ENCODE peak calls at places on chromosomes 4 and X, in five cellular contexts. P, R, T, U and Q are unnamed samples.

GRCh38 chrX:30228526-30228925 is 1.9 kb upstream of the MAGEB3 start:
- DNase-seq in P (no peak), R (no peak), T (no peak), U (no peak), Q (no peak)

GRCh38 chrX:119067023-119067739 is 5.6 kb upstream of the CT47C1 start:
- DNase-seq in P (peak; percentile 82), R (peak; percentile 43), T (peak; percentile 80), U (peak; percentile 45), Q (peak; percentile 48)

GRCh38 chr4:83852085-83852451 is 316.2 kb downstream of the GPAT3 start:
- DNase-seq in P (peak; percentile 65), R (no peak), T (no peak), U (no peak), Q (no peak)

GRCh38 chrX:78375894-78376293 is 48.5 kb upstream of the CYSLTR1 start:
- DNase-seq in P (peak; percentile 92), R (no peak), T (no peak), U (no peak), Q (no peak)

GRCh38 chr4:610411-611261 is 14.7 kb upstream of the PDE6B start:
- DNase-seq in P (peak; percentile 95), R (peak; percentile 3), T (no peak), U (no peak), Q (no peak)

GRCh38 chr4:56863441-56864129 is 42.1 kb upstream of the SPINK2 start:
- DNase-seq in P (no peak), R (no peak), T (no peak), U (no peak), Q (no peak)

GRCh38 chrX:106612403-106612789 is 618 bp downstream of the RADX start:
- DNase-seq in P (peak; percentile 2), R (no peak), T (no peak), U (no peak), Q (no peak)

GRCh38 chr4:118826723-118827444 is 9.0 kb downstream of the SEC24D start:
- DNase-seq in P (no peak), R (no peak), T (no peak), U (no peak), Q (no peak)

GRCh38 chrX:150192846-150193245 is 170.3 kb upstream of the MAMLD1 start:
- DNase-seq in P (peak; percentile 61), R (no peak), T (no peak), U (no peak), Q (no peak)

GRCh38 chr4:38723726-38724506 is 58.9 kb downstream of the TLR10 start:
- DNase-seq in P (no peak), R (no peak), T (no peak), U (no peak), Q (no peak)

GRCh38 chrX:16445166-16445752 is 204.7 kb upstream of the S100G start:
- DNase-seq in P (peak; percentile 62), R (no peak), T (no peak), U (no peak), Q (no peak)

GRCh38 chr4:47219586-47219985 is 188.2 kb downstream of the GABRB1 start:
- DNase-seq in P (no peak), R (no peak), T (no peak), U (no peak), Q (no peak)

GRCh38 chr4:56731857-56732256 is 50.8 kb upstream of the HOPX start:
- DNase-seq in P (no peak), R (peak; percentile 38), T (peak; percentile 81), U (peak; percentile 22), Q (peak; percentile 19)

GRCh38 chr4:55435136-55435535 is 39.4 kb downstream of the TMEM165 start:
- DNase-seq in P (peak; percentile 50), R (no peak), T (no peak), U (no peak), Q (no peak)

GRCh38 chr4:33543941-33544450 is 2700.3 kb downstream of the ARAP2 start:
- DNase-seq in P (no peak), R (no peak), T (no peak), U (no peak), Q (no peak)

GRCh38 chr4:8308856-8309771 is 39.6 kb downstream of the HTRA3 start:
- DNase-seq in P (no peak), R (peak; percentile 81), T (peak; percentile 92), U (peak; percentile 74), Q (peak; percentile 81)

GRCh38 chrX:119477812-119478232 is 9.6 kb downstream of the SLC25A5 start:
- DNase-seq in P (no peak), R (no peak), T (no peak), U (no peak), Q (no peak)

GRCh38 chr4:188341428-188341827 is 202.2 kb downstream of the TRIML1 start:
- DNase-seq in P (no peak), R (no peak), T (no peak), U (no peak), Q (no peak)

GRCh38 chr4:83358410-83358809 is 23.8 kb upstream of the HPSE start:
- DNase-seq in P (peak; percentile 66), R (no peak), T (no peak), U (no peak), Q (no peak)

GRCh38 chr4:141254326-141254725 is 33.6 kb downstream of the ZNF330 start:
- DNase-seq in P (peak; percentile 8), R (no peak), T (no peak), U (no peak), Q (no peak)

GRCh38 chr4:120517966-120518365 is 404.6 kb downstream of the PRDM5 start:
- DNase-seq in P (peak; percentile 85), R (no peak), T (no peak), U (no peak), Q (no peak)

DNA sequence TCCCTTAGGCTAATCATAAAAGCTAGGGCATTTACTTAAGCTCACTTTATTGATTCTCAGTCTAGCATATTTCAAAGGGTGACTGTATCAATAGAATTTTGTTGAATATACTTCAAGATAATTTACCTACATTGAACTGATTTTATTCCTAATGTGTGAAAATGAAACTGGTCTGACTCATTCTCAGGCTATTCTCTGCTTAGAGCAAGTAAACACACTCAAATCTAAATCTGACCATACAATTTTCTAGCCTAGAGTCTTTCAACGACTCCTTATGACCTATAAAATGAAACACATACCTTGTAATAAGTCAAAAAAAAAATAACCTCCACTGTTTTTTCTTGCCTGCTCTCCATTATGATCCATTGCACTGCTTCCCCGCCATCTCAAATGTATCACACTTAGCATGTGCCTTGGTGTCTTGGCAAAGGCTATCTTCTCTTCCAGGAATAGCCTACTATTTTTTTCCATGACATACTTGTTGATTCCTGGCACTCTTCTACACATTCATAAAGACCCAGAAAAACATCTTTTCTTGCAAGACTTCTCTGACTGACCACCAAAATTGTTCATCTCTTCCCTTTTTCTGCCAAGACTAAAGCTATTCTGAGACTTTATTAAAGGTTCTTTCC is 965.1 kb upstream of the HS3ST1 start:
- DNase-seq in P (no peak), R (no peak), T (no peak), U (no peak), Q (no peak)
- H3K27ac ChIP-seq in P (no peak overlapping the region), R (no peak overlapping the region), T (no peak overlapping the region), U (no peak overlapping the region), Q (no peak overlapping the region)

GRCh38 chr4:76690091-76690905 is 207.6 kb downstream of the SOWAHB start:
- DNase-seq in P (peak; percentile 36), R (no peak), T (no peak), U (no peak), Q (no peak)
- H3K4me1 ChIP-seq in P (peaks cover 47% of the 10 kb centered on the region), R (peaks cover 57% of the 10 kb centered on the region), T (peaks cover 4% of the 10 kb centered on the region), U (peaks cover 46% of the 10 kb centered on the region), Q (peaks cover 17% of the 10 kb centered on the region)

DNA sequence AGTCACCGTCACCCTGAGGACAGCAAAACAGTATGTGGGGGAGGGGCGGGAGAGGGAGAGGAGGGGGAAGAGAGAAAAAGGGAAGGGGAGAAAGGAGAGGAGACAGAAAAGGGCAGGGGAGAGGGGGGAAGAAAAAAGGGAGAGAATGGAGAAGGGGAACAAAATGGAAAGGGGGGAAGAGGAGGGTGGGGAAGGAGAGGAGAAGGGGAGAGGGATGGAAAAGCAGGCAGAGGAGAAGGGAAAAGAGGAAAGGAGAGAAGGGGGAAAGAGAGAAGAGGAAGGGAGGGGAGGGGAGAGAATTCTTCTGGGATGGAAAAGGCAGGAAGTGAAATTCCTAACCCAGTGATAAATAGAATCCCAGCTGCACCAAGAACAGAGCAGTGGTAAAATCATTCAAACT is 244.3 kb downstream of the BCOR start:
- DNase-seq in P (no peak), R (no peak), T (no peak), U (no peak), Q (no peak)
- H3K27ac ChIP-seq in P (no peak overlapping the region), R (peak overlapping the region; percentile 30), T (no peak overlapping the region), U (no peak overlapping the region), Q (no peak overlapping the region)

DNA sequence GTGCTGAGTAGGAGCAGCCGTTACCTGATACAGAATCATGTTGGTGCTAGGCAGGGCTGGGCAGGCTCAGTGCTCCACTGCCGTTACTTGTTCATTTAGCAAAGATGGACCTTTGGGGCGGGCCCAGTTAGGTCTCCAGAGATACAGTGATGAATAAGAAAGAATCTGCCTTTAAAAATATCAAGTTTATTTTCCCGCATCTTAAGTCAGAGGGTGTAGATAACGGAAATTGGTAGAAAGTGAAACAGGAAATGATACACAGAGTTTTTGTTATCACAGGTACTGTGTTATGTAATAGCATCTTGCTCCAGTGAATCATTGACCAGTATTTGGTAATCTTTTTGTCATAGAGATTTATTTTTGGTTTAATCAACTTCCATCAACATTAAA is 5.5 kb downstream of the TMEM131L start:
- DNase-seq in P (no peak), R (no peak), T (no peak), U (no peak), Q (no peak)
- H3K4me1 ChIP-seq in P (peaks cover 9% of the 10 kb centered on the region), R (peaks cover 49% of the 10 kb centered on the region), T (peaks cover 3% of the 10 kb centered on the region), U (peaks cover 56% of the 10 kb centered on the region), Q (no peaks in the 10 kb centered on the region)

DNA sequence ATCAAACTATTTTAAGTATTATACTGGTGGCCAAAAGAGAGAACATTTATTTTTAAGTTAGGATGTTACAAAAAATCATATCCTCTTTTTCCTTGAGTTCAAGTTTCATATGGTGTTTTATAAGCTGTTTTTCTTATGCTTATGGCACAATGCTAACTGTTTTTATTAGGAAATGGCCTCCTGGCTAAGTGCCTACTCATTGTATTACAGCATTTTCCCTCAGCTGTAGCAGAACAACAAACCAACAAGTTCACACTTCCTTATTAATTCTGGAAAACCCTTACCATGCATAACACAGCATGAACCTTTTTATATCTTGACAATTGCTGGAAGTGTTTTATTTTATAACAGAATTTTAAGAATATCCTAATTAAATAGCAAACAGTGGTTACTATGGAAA is 165.9 kb downstream of the GASK1B start:
- DNase-seq in P (no peak), R (no peak), T (no peak), U (no peak), Q (no peak)
- H3K27ac ChIP-seq in P (no peak overlapping the region), R (peak overlapping the region; percentile 70), T (no peak overlapping the region), U (peak overlapping the region; percentile 45), Q (peak overlapping the region; percentile 47)

GRCh38 chr4:101701551-101701950 is 89.0 kb upstream of the BANK1 start:
- DNase-seq in P (no peak), R (no peak), T (no peak), U (no peak), Q (no peak)

GRCh38 chr4:101695176-101695575 is 95.4 kb upstream of the BANK1 start:
- DNase-seq in P (peak; percentile 40), R (no peak), T (no peak), U (no peak), Q (no peak)

GRCh38 chr4:101697266-101697665 is 93.3 kb upstream of the BANK1 start:
- DNase-seq in P (no peak), R (no peak), T (no peak), U (no peak), Q (no peak)

GRCh38 chr4:101696276-101697010 is 94.1 kb upstream of the BANK1 start:
- DNase-seq in P (no peak), R (no peak), T (no peak), U (no peak), Q (no peak)

GRCh38 chr4:101699441-101700117 is 91.0 kb upstream of the BANK1 start:
- DNase-seq in P (no peak), R (no peak), T (no peak), U (no peak), Q (no peak)
- H3K4me1 ChIP-seq in P (peaks cover 11% of the 10 kb centered on the region), R (no peaks in the 10 kb centered on the region), T (no peaks in the 10 kb centered on the region), U (no peaks in the 10 kb centered on the region), Q (no peaks in the 10 kb centered on the region)

GRCh38 chr4:134585972-134586371 is 384.4 kb upstream of the PABPC4L start:
- DNase-seq in P (no peak), R (no peak), T (no peak), U (no peak), Q (no peak)
- H3K27ac ChIP-seq in P (no peak overlapping the region), R (no peak overlapping the region), T (no peak overlapping the region), U (no peak overlapping the region), Q (no peak overlapping the region)